ENCODE peak calls at places on chromosomes 12 and 14, in eight cellular contexts. F is HEK293T; Y is stimulated activated naive CD8-positive, alpha-beta T cell treated with anti-CD3 and anti-CD28 coated beads, Interleukin-15, amount 100 ng/mL, for 72 hours; X is GM19239; V is HFF-Myc; U is activated naive CD4-positive, alpha-beta T cell; W is stomach; B is T-helper 1 cell. I is an unnamed sample.
A peak's percentile ranks its signal among the peaks of the same experiment; 100 is the strongest.

GRCh38 chr12:6818246-6819006 is 3.2 kb upstream of the GPR162 start:
- DNase-seq in W (no peak), B (no peak), U (no peak), F (no peak), V (no peak), X (no peak), Y (no peak), I (peak; percentile 39)

GRCh38 chr12:86193931-86194330 is 62.3 kb downstream of the MGAT4C start:
- DNase-seq in X (no peak), B (no peak), V (no peak), Y (no peak), F (no peak), W (no peak), U (no peak), I (no peak)

GRCh38 chr12:71958457-71958856 is 19.8 kb downstream of the TPH2 start:
- DNase-seq in B (no peak), Y (no peak), X (no peak), V (no peak), F (no peak), W (no peak), U (no peak), I (no peak)

GRCh38 chr12:100703868-100704267 is 90.7 kb upstream of the ANO4 start:
- DNase-seq in Y (no peak), B (no peak), V (no peak), U (no peak), F (no peak), W (no peak), X (no peak), I (no peak)

GRCh38 chr14:51394391-51394790 is 154.3 kb downstream of the TMX1 start:
- DNase-seq in U (no peak), B (no peak), V (peak; percentile 36), W (no peak), X (no peak), Y (no peak), F (no peak), I (no peak)

GRCh38 chr12:5807538-5808219 is 137.4 kb downstream of the ANO2 start:
- DNase-seq in V (no peak), B (no peak), W (no peak), U (no peak), Y (no peak), X (no peak), F (no peak), I (no peak)

GRCh38 chr14:64755661-64756265 is 51.5 kb downstream of the PLEKHG3 start:
- DNase-seq in B (peak; percentile 53), F (no peak), Y (no peak), W (no peak), V (no peak), U (no peak), X (no peak), I (no peak)

GRCh38 chr14:33052899-33053400 is 114.3 kb downstream of the NPAS3 start:
- DNase-seq in X (no peak), V (no peak), W (no peak), B (no peak), F (no peak), Y (no peak), U (no peak), I (no peak)

GRCh38 chr12:66516133-66516532 is 162.7 kb downstream of the GRIP1 start:
- DNase-seq in X (no peak), W (no peak), Y (no peak), U (no peak), V (no peak), B (no peak), F (no peak), I (no peak)

GRCh38 chr14:101482066-101482465 is 79.2 kb upstream of the DIO3 start:
- DNase-seq in B (no peak), U (no peak), W (no peak), Y (no peak), X (no peak), F (no peak), V (no peak), I (no peak)

GRCh38 chr14:104211242-104211641 is 72.9 kb downstream of the KIF26A start:
- DNase-seq in Y (no peak), W (no peak), U (no peak), F (no peak), V (no peak), X (no peak), B (no peak), I (no peak)

GRCh38 chr12:38736821-38737220 is 168.6 kb downstream of the CPNE8 start:
- DNase-seq in W (no peak), Y (no peak), U (no peak), X (no peak), V (no peak), B (no peak), F (no peak), I (no peak)

GRCh38 chr12:56719056-56719455 is 6.0 kb downstream of the NACA start:
- DNase-seq in U (no peak), V (no peak), X (no peak), Y (no peak), W (no peak), B (no peak), F (no peak), I (no peak)

GRCh38 chr12:106345739-106346138 is 11.8 kb upstream of the POLR3B start:
- DNase-seq in Y (no peak), V (peak; percentile 42), B (no peak), F (peak; percentile 21), U (no peak), X (no peak), W (peak; percentile 27), I (peak; percentile 26)

GRCh38 chr12:66242261-66242760 is 53.3 kb downstream of the IRAK3 start:
- DNase-seq in B (no peak), F (no peak), X (no peak), V (no peak), U (no peak), Y (no peak), W (no peak), I (no peak)

GRCh38 chr12:100279612-100280244 is 12.8 kb downstream of the SCYL2 start:
- DNase-seq in V (no peak), U (no peak), F (no peak), W (no peak), B (no peak), X (no peak), Y (no peak), I (no peak)

GRCh38 chr12:58776144-58776543 is 144.2 kb downstream of the LRIG3 start:
- DNase-seq in B (no peak), V (no peak), U (no peak), F (no peak), W (no peak), X (no peak), Y (no peak), I (no peak)

GRCh38 chr12:12349711-12350665 is at the start of gene MANSC1:
- DNase-seq in U (peak; percentile 57), W (peak; percentile 78), F (peak; percentile 61), X (no peak), B (peak; percentile 25), V (no peak), Y (peak; percentile 42), I (peak; percentile 70)

GRCh38 chr14:100529561-100530031 is 57.6 kb downstream of the BEGAIN start:
- DNase-seq in Y (no peak), F (no peak), W (peak; percentile 15), V (no peak), U (no peak), X (no peak), B (no peak), I (no peak)

GRCh38 chr14:54902521-54903420 is at the start of gene GCH1:
- DNase-seq in X (no peak), W (peak; percentile 86), Y (peak; percentile 85), U (peak; percentile 67), F (peak; percentile 89), V (no peak), B (peak; percentile 70), I (peak; percentile 87)

GRCh38 chr12:70796989-70797388 is 123.5 kb downstream of the PTPRR start:
- DNase-seq in V (no peak), B (no peak), X (no peak), W (no peak), Y (no peak), F (no peak), U (no peak), I (no peak)

GRCh38 chr14:104665663-104666522 is 23.5 kb upstream of the INF2 start:
- DNase-seq in Y (no peak), X (no peak), U (peak; percentile 43), V (no peak), F (no peak), B (no peak), W (peak; percentile 80), I (peak; percentile 62)

GRCh38 chr14:64563696-64564095 is 13.9 kb downstream of the PPP1R36 start:
- DNase-seq in F (no peak), X (no peak), B (no peak), Y (no peak), U (no peak), V (no peak), W (no peak), I (no peak)

GRCh38 chr14:51575225-51576111 is 76.2 kb upstream of the FRMD6 start:
- DNase-seq in U (no peak), B (no peak), F (no peak), X (no peak), V (no peak), W (no peak), Y (no peak), I (no peak)

GRCh38 chr14:35320472-35320871 is 28.3 kb downstream of the PSMA6 start:
- DNase-seq in W (no peak), X (no peak), F (no peak), Y (no peak), U (no peak), V (no peak), B (no peak), I (no peak)

GRCh38 chr14:68449565-68450295 is 343.1 kb downstream of the ZFP36L1 start:
- DNase-seq in X (no peak), Y (no peak), W (no peak), F (no peak), U (no peak), V (no peak), B (no peak), I (peak; percentile 36)

GRCh38 chr12:109098142-109098652 is 800 bp downstream of the UNG start:
- DNase-seq in B (no peak), W (peak; percentile 65), U (no peak), F (no peak), Y (no peak), X (no peak), V (no peak), I (no peak)